ENCODE peak calls at places on chromosome 13, in eight cellular contexts. One of them, this sample, is unnamed.

GRCh38 chr13:107734891-107735620 is 480.3 kb downstream of the LIG4 start:
- DNase-seq in H7: no peak
- DNase-seq in endodermal cell: no peak
- DNase-seq in neural progenitor cell: no peak
- DNase-seq in fibroblast of mammary gland: no peak
- DNase-seq in HFF-Myc: no peak
- DNase-seq in upper lobe of right lung: no peak
- DNase-seq in CD8-positive, alpha-beta T cell: no peak
- DNase-seq in this sample: no peak

GRCh38 chr13:45626731-45627374 is 11.3 kb upstream of the ERICH6B start:
- DNase-seq in H7: no peak
- DNase-seq in endodermal cell: no peak
- DNase-seq in neural progenitor cell: no peak
- DNase-seq in fibroblast of mammary gland: peak
- DNase-seq in HFF-Myc: no peak
- DNase-seq in upper lobe of right lung: no peak
- DNase-seq in CD8-positive, alpha-beta T cell: no peak
- DNase-seq in this sample: peak

GRCh38 chr13:35549481-35549880 is 73.0 kb upstream of the MAB21L1 start:
- DNase-seq in H7: no peak
- DNase-seq in endodermal cell: no peak
- DNase-seq in neural progenitor cell: no peak
- DNase-seq in fibroblast of mammary gland: peak
- DNase-seq in HFF-Myc: peak
- DNase-seq in upper lobe of right lung: no peak
- DNase-seq in CD8-positive, alpha-beta T cell: no peak
- DNase-seq in this sample: peak

GRCh38 chr13:112204881-112205327 is 138.0 kb downstream of the SOX1 start:
- DNase-seq in H7: peak
- DNase-seq in endodermal cell: peak
- DNase-seq in neural progenitor cell: peak
- DNase-seq in fibroblast of mammary gland: no peak
- DNase-seq in HFF-Myc: no peak
- DNase-seq in upper lobe of right lung: no peak
- DNase-seq in CD8-positive, alpha-beta T cell: no peak
- DNase-seq in this sample: no peak

GRCh38 chr13:43368003-43368402 is 344.6 kb downstream of the DNAJC15 start:
- DNase-seq in H7: no peak
- DNase-seq in endodermal cell: no peak
- DNase-seq in neural progenitor cell: no peak
- DNase-seq in fibroblast of mammary gland: peak
- DNase-seq in HFF-Myc: no peak
- DNase-seq in upper lobe of right lung: no peak
- DNase-seq in CD8-positive, alpha-beta T cell: no peak
- DNase-seq in this sample: peak

GRCh38 chr13:91409661-91410060 is 11.2 kb downstream of the GPC5 start:
- DNase-seq in H7: no peak
- DNase-seq in endodermal cell: no peak
- DNase-seq in neural progenitor cell: no peak
- DNase-seq in fibroblast of mammary gland: no peak
- DNase-seq in HFF-Myc: no peak
- DNase-seq in upper lobe of right lung: no peak
- DNase-seq in CD8-positive, alpha-beta T cell: no peak
- DNase-seq in this sample: no peak

GRCh38 chr13:107767119-107767518 is 448.2 kb downstream of the LIG4 start:
- DNase-seq in H7: no peak
- DNase-seq in endodermal cell: no peak
- DNase-seq in neural progenitor cell: no peak
- DNase-seq in fibroblast of mammary gland: no peak
- DNase-seq in HFF-Myc: no peak
- DNase-seq in upper lobe of right lung: no peak
- DNase-seq in CD8-positive, alpha-beta T cell: no peak
- DNase-seq in this sample: no peak

GRCh38 chr13:83274679-83275078 is 607.6 kb downstream of the SLITRK1 start:
- DNase-seq in H7: no peak
- DNase-seq in endodermal cell: no peak
- DNase-seq in neural progenitor cell: no peak
- DNase-seq in fibroblast of mammary gland: no peak
- DNase-seq in HFF-Myc: no peak
- DNase-seq in upper lobe of right lung: no peak
- DNase-seq in CD8-positive, alpha-beta T cell: no peak
- DNase-seq in this sample: no peak

GRCh38 chr13:41942462-41943094 is 18.3 kb downstream of the VWA8 start:
- DNase-seq in H7: peak
- DNase-seq in endodermal cell: peak
- DNase-seq in neural progenitor cell: peak
- DNase-seq in fibroblast of mammary gland: peak
- DNase-seq in HFF-Myc: no peak
- DNase-seq in upper lobe of right lung: no peak
- DNase-seq in CD8-positive, alpha-beta T cell: no peak
- DNase-seq in this sample: peak

GRCh38 chr13:21823416-21823815 is 152.5 kb downstream of the FGF9 start:
- DNase-seq in H7: no peak
- DNase-seq in endodermal cell: no peak
- DNase-seq in neural progenitor cell: no peak
- DNase-seq in fibroblast of mammary gland: no peak
- DNase-seq in HFF-Myc: no peak
- DNase-seq in upper lobe of right lung: no peak
- DNase-seq in CD8-positive, alpha-beta T cell: no peak
- DNase-seq in this sample: no peak

GRCh38 chr13:25752957-25753540 is 298.8 kb downstream of the SHISA2 start:
- DNase-seq in H7: no peak
- DNase-seq in endodermal cell: no peak
- DNase-seq in neural progenitor cell: no peak
- DNase-seq in fibroblast of mammary gland: peak
- DNase-seq in HFF-Myc: peak
- DNase-seq in upper lobe of right lung: no peak
- DNase-seq in CD8-positive, alpha-beta T cell: no peak
- DNase-seq in this sample: peak

GRCh38 chr13:24407844-24408243 is 98.5 kb downstream of the C1QTNF9 start:
- DNase-seq in H7: no peak
- DNase-seq in endodermal cell: no peak
- DNase-seq in neural progenitor cell: no peak
- DNase-seq in fibroblast of mammary gland: no peak
- DNase-seq in HFF-Myc: no peak
- DNase-seq in upper lobe of right lung: no peak
- DNase-seq in CD8-positive, alpha-beta T cell: no peak
- DNase-seq in this sample: no peak

GRCh38 chr13:44801990-44802389 is 187.3 kb downstream of the NUFIP1 start:
- DNase-seq in H7: no peak
- DNase-seq in endodermal cell: no peak
- DNase-seq in neural progenitor cell: no peak
- DNase-seq in fibroblast of mammary gland: peak
- DNase-seq in HFF-Myc: peak
- DNase-seq in upper lobe of right lung: no peak
- DNase-seq in CD8-positive, alpha-beta T cell: no peak
- DNase-seq in this sample: peak

GRCh38 chr13:40318366-40318765 is 348.1 kb downstream of the FOXO1 start:
- DNase-seq in H7: peak
- DNase-seq in endodermal cell: no peak
- DNase-seq in neural progenitor cell: no peak
- DNase-seq in fibroblast of mammary gland: no peak
- DNase-seq in HFF-Myc: no peak
- DNase-seq in upper lobe of right lung: no peak
- DNase-seq in CD8-positive, alpha-beta T cell: no peak
- DNase-seq in this sample: peak

GRCh38 chr13:20128459-20128927 is 32.4 kb downstream of the GJA3 start:
- DNase-seq in H7: peak
- DNase-seq in endodermal cell: peak
- DNase-seq in neural progenitor cell: peak
- DNase-seq in fibroblast of mammary gland: no peak
- DNase-seq in HFF-Myc: no peak
- DNase-seq in upper lobe of right lung: peak
- DNase-seq in CD8-positive, alpha-beta T cell: no peak
- DNase-seq in this sample: no peak
- H3K4me3 ChIP-seq in H7: peak
- H3K4me3 ChIP-seq in endodermal cell: peak
- H3K4me3 ChIP-seq in neural progenitor cell: peak
- H3K4me3 ChIP-seq in fibroblast of mammary gland: peak
- H3K4me3 ChIP-seq in HFF-Myc: peak
- H3K4me3 ChIP-seq in upper lobe of right lung: peak
- H3K4me3 ChIP-seq in CD8-positive, alpha-beta T cell: peak
- H3K4me3 ChIP-seq in this sample: peak

GRCh38 chr13:51676739-51677138 is 92.5 kb downstream of the WDFY2 start:
- DNase-seq in H7: no peak
- DNase-seq in endodermal cell: no peak
- DNase-seq in neural progenitor cell: no peak
- DNase-seq in fibroblast of mammary gland: no peak
- DNase-seq in HFF-Myc: no peak
- DNase-seq in upper lobe of right lung: no peak
- DNase-seq in CD8-positive, alpha-beta T cell: no peak
- DNase-seq in this sample: no peak

GRCh38 chr13:51675877-51676276 is 91.6 kb downstream of the WDFY2 start:
- DNase-seq in H7: no peak
- DNase-seq in endodermal cell: no peak
- DNase-seq in neural progenitor cell: no peak
- DNase-seq in fibroblast of mammary gland: no peak
- DNase-seq in HFF-Myc: no peak
- DNase-seq in upper lobe of right lung: no peak
- DNase-seq in CD8-positive, alpha-beta T cell: no peak
- DNase-seq in this sample: no peak

GRCh38 chr13:51674276-51674675 is 90.0 kb downstream of the WDFY2 start:
- DNase-seq in H7: no peak
- DNase-seq in endodermal cell: peak
- DNase-seq in neural progenitor cell: peak
- DNase-seq in fibroblast of mammary gland: no peak
- DNase-seq in HFF-Myc: no peak
- DNase-seq in upper lobe of right lung: peak
- DNase-seq in CD8-positive, alpha-beta T cell: no peak
- DNase-seq in this sample: no peak

GRCh38 chr13:51673165-51673564 is 88.9 kb downstream of the WDFY2 start:
- DNase-seq in H7: no peak
- DNase-seq in endodermal cell: no peak
- DNase-seq in neural progenitor cell: no peak
- DNase-seq in fibroblast of mammary gland: no peak
- DNase-seq in HFF-Myc: no peak
- DNase-seq in upper lobe of right lung: no peak
- DNase-seq in CD8-positive, alpha-beta T cell: no peak
- DNase-seq in this sample: no peak

DNA sequence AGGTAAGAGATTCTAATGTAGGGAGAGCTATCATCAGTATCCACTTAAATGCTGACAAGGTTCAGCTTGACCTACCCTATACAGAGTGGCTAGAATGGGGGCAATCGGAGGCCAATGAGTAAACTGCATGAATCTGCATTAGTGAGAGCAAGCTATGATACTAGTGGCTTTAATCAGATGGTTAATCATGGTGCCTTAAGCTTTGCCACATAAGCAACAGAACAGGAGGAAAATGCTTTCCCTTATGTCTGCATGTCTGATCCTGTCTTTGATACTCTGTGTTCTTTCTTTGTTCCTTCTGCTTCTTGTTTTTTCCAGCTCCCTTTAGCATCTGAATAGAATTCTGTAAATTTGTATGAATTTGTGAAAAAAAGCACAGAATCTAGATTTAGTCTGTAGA is 91.1 kb downstream of the WDFY2 start:
- DNase-seq in H7: no peak
- DNase-seq in endodermal cell: no peak
- DNase-seq in neural progenitor cell: no peak
- DNase-seq in fibroblast of mammary gland: no peak
- DNase-seq in HFF-Myc: no peak
- DNase-seq in upper lobe of right lung: no peak
- DNase-seq in CD8-positive, alpha-beta T cell: no peak
- DNase-seq in this sample: no peak
- H3K4me3 ChIP-seq in H7: no peak
- H3K4me3 ChIP-seq in endodermal cell: no peak
- H3K4me3 ChIP-seq in neural progenitor cell: no peak
- H3K4me3 ChIP-seq in fibroblast of mammary gland: no peak
- H3K4me3 ChIP-seq in HFF-Myc: no peak
- H3K4me3 ChIP-seq in upper lobe of right lung: no peak
- H3K4me3 ChIP-seq in CD8-positive, alpha-beta T cell: no peak
- H3K4me3 ChIP-seq in this sample: no peak

DNA sequence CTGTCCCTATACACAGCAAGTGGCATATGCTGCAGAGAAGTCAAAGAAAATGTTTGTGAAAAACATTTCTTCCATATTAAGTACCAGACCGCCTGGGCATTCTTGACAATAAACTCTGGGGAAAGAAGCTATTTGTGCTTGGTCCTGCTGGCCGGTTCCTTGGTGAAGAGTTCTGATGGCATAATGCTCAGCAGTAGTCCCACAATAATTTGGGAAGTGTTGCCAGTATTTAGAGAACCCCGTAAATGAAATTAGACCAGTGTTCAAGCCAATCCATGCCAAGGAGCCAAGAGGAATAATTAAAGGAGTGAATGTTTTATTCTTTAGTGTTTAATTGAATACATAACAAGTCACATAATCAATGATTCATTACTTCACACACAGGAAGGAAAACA is 6.3 kb downstream of the KCTD12 start:
- DNase-seq in H7: no peak
- DNase-seq in endodermal cell: no peak
- DNase-seq in neural progenitor cell: no peak
- DNase-seq in fibroblast of mammary gland: no peak
- DNase-seq in HFF-Myc: no peak
- DNase-seq in upper lobe of right lung: no peak
- DNase-seq in CD8-positive, alpha-beta T cell: no peak
- DNase-seq in this sample: no peak
- H3K4me3 ChIP-seq in H7: no peak
- H3K4me3 ChIP-seq in endodermal cell: no peak
- H3K4me3 ChIP-seq in neural progenitor cell: no peak
- H3K4me3 ChIP-seq in fibroblast of mammary gland: no peak
- H3K4me3 ChIP-seq in HFF-Myc: no peak
- H3K4me3 ChIP-seq in upper lobe of right lung: peak
- H3K4me3 ChIP-seq in CD8-positive, alpha-beta T cell: no peak
- H3K4me3 ChIP-seq in this sample: no peak

GRCh38 chr13:99303863-99304521 is 3.2 kb downstream of the GPR183 start:
- DNase-seq in H7: no peak
- DNase-seq in endodermal cell: no peak
- DNase-seq in neural progenitor cell: no peak
- DNase-seq in fibroblast of mammary gland: no peak
- DNase-seq in HFF-Myc: no peak
- DNase-seq in upper lobe of right lung: peak
- DNase-seq in CD8-positive, alpha-beta T cell: peak
- DNase-seq in this sample: no peak
- H3K4me3 ChIP-seq in H7: no peak
- H3K4me3 ChIP-seq in endodermal cell: no peak
- H3K4me3 ChIP-seq in neural progenitor cell: no peak
- H3K4me3 ChIP-seq in fibroblast of mammary gland: no peak
- H3K4me3 ChIP-seq in HFF-Myc: no peak
- H3K4me3 ChIP-seq in upper lobe of right lung: peak
- H3K4me3 ChIP-seq in CD8-positive, alpha-beta T cell: no peak
- H3K4me3 ChIP-seq in this sample: no peak

This sample was measured in choroid plexus epithelial cell.